ENCODE peak calls at places on chromosomes 7 and 10, in seven cellular contexts. G, E, Z, P, D, N and I are unnamed samples.

GRCh38 chr7:155371884-155372781 is 74.5 kb downstream of the INSIG1 start:
- DNase-seq in G (no peak), E (peak), Z (no peak), P (no peak), D (no peak), N (no peak), I (peak)

GRCh38 chr7:138568655-138569054 is 108.6 kb downstream of the TRIM24 start:
- DNase-seq in G (no peak), E (no peak), Z (no peak), P (no peak), D (no peak), N (no peak), I (no peak)

GRCh38 chr10:7953447-7953846 is 101.0 kb upstream of the GATA3 start:
- DNase-seq in G (no peak), E (no peak), Z (no peak), P (no peak), D (no peak), N (no peak), I (no peak)

GRCh38 chr7:131238260-131238940 is 89.3 kb upstream of the MKLN1 start:
- DNase-seq in G (no peak), E (no peak), Z (no peak), P (peak), D (peak), N (no peak), I (no peak)

GRCh38 chr7:140417456-140418155 is 13.7 kb downstream of the RAB19 start:
- DNase-seq in G (no peak), E (no peak), Z (no peak), P (no peak), D (no peak), N (no peak), I (no peak)

GRCh38 chr7:74178632-74179031 is 4.5 kb downstream of the EIF4H start:
- DNase-seq in G (no peak), E (no peak), Z (no peak), P (peak), D (no peak), N (no peak), I (no peak)

GRCh38 chr7:13414661-13415105 is 574.8 kb downstream of the ETV1 start:
- DNase-seq in G (no peak), E (no peak), Z (no peak), P (no peak), D (no peak), N (no peak), I (no peak)

GRCh38 chr7:880450-880849 is 4.1 kb downstream of the GET4 start:
- DNase-seq in G (no peak), E (no peak), Z (no peak), P (no peak), D (no peak), N (no peak), I (no peak)

GRCh38 chr7:44796034-44796503 is 412 bp upstream of the PPIA start:
- DNase-seq in G (peak), E (no peak), Z (no peak), P (peak), D (peak), N (no peak), I (peak)

GRCh38 chr10:47330804-47331203 is 8.6 kb downstream of the GDF2 start:
- DNase-seq in G (no peak), E (no peak), Z (no peak), P (no peak), D (no peak), N (no peak), I (no peak)

GRCh38 chr10:25059990-25060389 is 43.6 kb downstream of the THNSL1 start:
- DNase-seq in G (peak), E (no peak), Z (no peak), P (peak), D (peak), N (no peak), I (no peak)

GRCh38 chr7:41110186-41110585 is 592.7 kb downstream of the INHBA start:
- DNase-seq in G (no peak), E (no peak), Z (no peak), P (no peak), D (no peak), N (no peak), I (no peak)

GRCh38 chr7:92057375-92057774 is 76.9 kb downstream of the CYP51A1 start:
- DNase-seq in G (no peak), E (no peak), Z (no peak), P (no peak), D (no peak), N (no peak), I (peak)

GRCh38 chr7:128055668-128056067 is 24.4 kb upstream of the LRRC4 start:
- DNase-seq in G (no peak), E (no peak), Z (no peak), P (no peak), D (no peak), N (no peak), I (no peak)

GRCh38 chr7:157685430-157686284 is 348.9 kb downstream of the DNAJB6 start:
- DNase-seq in G (no peak), E (no peak), Z (peak), P (no peak), D (no peak), N (no peak), I (no peak)

GRCh38 chr10:103584216-103585010 is 90.9 kb downstream of the NEURL1 start:
- DNase-seq in G (no peak), E (peak), Z (no peak), P (peak), D (no peak), N (peak), I (peak)

GRCh38 chr7:124031919-124032318 is 948 bp downstream of the TMEM229A start:
- DNase-seq in G (no peak), E (peak), Z (peak), P (no peak), D (no peak), N (no peak), I (no peak)

GRCh38 chr7:80781561-80781979 is 137.3 kb downstream of the SEMA3C start:
- DNase-seq in G (no peak), E (no peak), Z (no peak), P (peak), D (peak), N (no peak), I (no peak)

GRCh38 chr10:46255696-46256355 is 31.0 kb upstream of the ANTXRL start:
- DNase-seq in G (no peak), E (no peak), Z (peak), P (peak), D (peak), N (peak), I (peak)

GRCh38 chr10:28008054-28008453 is 9.2 kb upstream of the ODAD2 start:
- DNase-seq in G (no peak), E (no peak), Z (no peak), P (no peak), D (peak), N (no peak), I (no peak)

GRCh38 chr7:78412216-78412858 is 613.8 kb downstream of the PHTF2 start:
- DNase-seq in G (no peak), E (no peak), Z (no peak), P (no peak), D (peak), N (no peak), I (no peak)

GRCh38 chr10:118926903-118927302 is 102.6 kb upstream of the NANOS1 start:
- DNase-seq in G (no peak), E (no peak), Z (no peak), P (no peak), D (no peak), N (no peak), I (no peak)

GRCh38 chr7:139734395-139734794 is 43.4 kb downstream of the HIPK2 start:
- DNase-seq in G (no peak), E (no peak), Z (no peak), P (peak), D (peak), N (no peak), I (no peak)

GRCh38 chr10:90775351-90776028 is 82.3 kb downstream of the HTR7 start:
- DNase-seq in G (no peak), E (no peak), Z (no peak), P (peak), D (no peak), N (no peak), I (peak)

GRCh38 chr7:131107343-131108211 is 220.1 kb upstream of the MKLN1 start:
- DNase-seq in G (no peak), E (peak), Z (peak), P (peak), D (peak), N (peak), I (peak)

GRCh38 chr7:78679477-78679876 is 774.0 kb downstream of the MAGI2 start:
- DNase-seq in G (no peak), E (no peak), Z (no peak), P (no peak), D (no peak), N (no peak), I (no peak)

GRCh38 chr7:130899638-130900401 is 165.8 kb upstream of the KLF14 start:
- DNase-seq in G (no peak), E (no peak), Z (no peak), P (no peak), D (no peak), N (no peak), I (no peak)

GRCh38 chr7:156827587-156828203 is 65.3 kb downstream of the LMBR1 start:
- DNase-seq in G (no peak), E (no peak), Z (no peak), P (peak), D (peak), N (no peak), I (no peak)

GRCh38 chr7:48041665-48041995 is 6.3 kb downstream of the C7orf57 start:
- DNase-seq in G (no peak), E (no peak), Z (no peak), P (peak), D (peak), N (no peak), I (no peak)

GRCh38 chr10:110646417-110647135 is 2.4 kb downstream of the RBM20 start:
- DNase-seq in G (no peak), E (no peak), Z (no peak), P (no peak), D (no peak), N (no peak), I (no peak)

GRCh38 chr10:124300735-124301134 is 118.0 kb downstream of the OAT start:
- DNase-seq in G (no peak), E (no peak), Z (no peak), P (no peak), D (no peak), N (no peak), I (no peak)

GRCh38 chr7:151459726-151460473 is 20.0 kb upstream of the CRYGN start:
- DNase-seq in G (no peak), E (no peak), Z (peak), P (peak), D (peak), N (no peak), I (no peak)
- TF ChIP-seq CTCF in G (no peak), E (no peak), Z (peak), P (peak), D (peak), N (no peak), I (no peak)

GRCh38 chr10:37774351-37774750 is 83.1 kb downstream of the ZNF248 start:
- DNase-seq in G (no peak), E (no peak), Z (no peak), P (no peak), D (no peak), N (no peak), I (no peak)
- TF ChIP-seq CTCF in G (no peak), E (no peak), Z (no peak), P (no peak), D (no peak), N (no peak), I (no peak)

DNA sequence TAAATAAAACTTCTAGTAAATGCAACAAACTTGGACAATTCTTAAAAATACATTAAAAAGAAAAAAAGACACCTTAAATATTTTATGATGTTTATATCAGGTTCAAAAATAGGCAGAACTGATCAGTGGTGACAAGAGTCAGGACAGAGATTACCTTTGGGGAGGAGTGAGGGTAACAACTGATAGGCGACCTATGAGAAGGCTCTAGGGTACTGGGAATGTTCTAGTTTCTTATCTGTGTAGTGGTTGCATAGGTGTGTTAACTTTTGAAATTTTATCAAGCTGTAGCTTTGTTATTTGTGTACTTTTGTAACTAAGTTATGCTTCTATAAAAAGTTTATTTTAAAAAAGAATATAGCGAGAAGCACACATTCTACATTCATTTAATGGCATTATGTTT is 75.1 kb upstream of the STRIP2 start:
- DNase-seq in G (no peak), E (no peak), Z (no peak), P (no peak), D (no peak), N (no peak), I (no peak)
- TF ChIP-seq CTCF in G (no peak), E (no peak), Z (no peak), P (no peak), D (no peak), N (no peak), I (no peak)

DNA sequence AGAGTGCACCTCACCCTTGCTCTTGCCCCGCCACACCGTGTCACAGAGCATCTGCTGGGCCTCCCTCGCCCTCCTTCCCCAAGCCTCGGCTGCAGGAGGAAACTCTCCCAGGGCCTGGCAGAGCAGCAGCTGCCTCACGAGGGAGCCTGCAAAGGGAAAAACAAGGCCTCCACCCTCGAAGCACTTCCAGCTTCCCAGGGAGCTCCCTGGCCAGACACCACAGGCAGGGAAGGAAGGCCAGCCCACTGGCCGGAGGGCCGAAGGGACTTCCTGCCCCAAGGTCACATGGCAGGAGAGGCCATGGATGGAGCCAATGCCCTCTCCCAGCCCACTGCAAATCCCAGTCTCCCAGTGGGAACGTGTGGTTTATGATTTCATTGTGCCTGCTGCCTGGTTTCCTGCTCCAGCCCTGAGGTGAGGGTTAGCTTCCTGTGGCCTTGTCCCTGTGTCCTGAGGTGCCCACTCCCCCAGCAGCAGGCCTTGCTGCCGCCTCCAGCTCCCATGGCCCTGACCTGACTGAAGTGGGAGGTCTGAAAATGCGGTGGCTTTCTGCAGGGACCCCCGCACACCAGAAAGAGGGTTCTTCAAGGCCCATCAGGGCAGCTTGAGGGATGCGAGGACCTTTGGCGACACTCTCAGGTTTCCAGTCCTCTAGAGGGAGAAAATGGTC is 100.5 kb upstream of the PPIF start:
- DNase-seq in G (no peak), E (no peak), Z (no peak), P (peak), D (no peak), N (no peak), I (no peak)
- TF ChIP-seq CTCF in G (no peak), E (no peak), Z (no peak), P (no peak), D (no peak), N (no peak), I (no peak)